ENCODE peak calls at places on chromosomes 11 and 22, in eight cellular contexts. K is IMR-90; N is mucosa of descending colon; G is cardiac muscle cell; Z is naive thymus-derived CD4-positive, alpha-beta T cell; O is kidney; A is CD4-positive, CD25-positive, alpha-beta regulatory T cell; Y is thoracic aorta. Q is an unnamed sample. For H3K4me1, the result is how much of the 10 kb centered on the place peaks cover.

GRCh38 chr11:94145916-94146315 is 17.3 kb downstream of the PANX1 start:
- DNase-seq in K (no peak), N (no peak), G (no peak), Z (no peak), O (no peak), A (no peak), Y (no peak), Q (no peak)

GRCh38 chr22:32603651-32604540 is 129.3 kb downstream of the FBXO7 start:
- DNase-seq in K (no peak), N (no peak), G (peak), Z (no peak), O (no peak), A (no peak), Y (no peak), Q (no peak)

GRCh38 chr22:36144886-36145541 is 15.5 kb downstream of the APOL3 start:
- DNase-seq in K (peak), N (peak), G (peak), Z (peak), O (peak), A (peak), Y (no peak), Q (peak)

GRCh38 chr11:112485280-112485679 is 224.6 kb upstream of the PLET1 start:
- DNase-seq in K (no peak), N (no peak), G (no peak), Z (no peak), O (no peak), A (no peak), Y (no peak), Q (no peak)

GRCh38 chr22:35633520-35633919 is 14.7 kb upstream of the APOL6 start:
- DNase-seq in K (no peak), N (no peak), G (no peak), Z (no peak), O (peak), A (no peak), Y (no peak), Q (no peak)

GRCh38 chr11:13999704-14000103 is 37.2 kb downstream of the SPON1 start:
- DNase-seq in K (no peak), N (no peak), G (no peak), Z (no peak), O (no peak), A (no peak), Y (no peak), Q (no peak)

GRCh38 chr11:7347611-7348431 is 96.1 kb downstream of the SYT9 start:
- DNase-seq in K (no peak), N (no peak), G (no peak), Z (no peak), O (no peak), A (no peak), Y (no peak), Q (no peak)

GRCh38 chr11:79486239-79486984 is 45.6 kb upstream of the TENM4 start:
- DNase-seq in K (no peak), N (no peak), G (no peak), Z (no peak), O (no peak), A (no peak), Y (no peak), Q (no peak)

GRCh38 chr22:41543854-41544670 is at the start of gene POLR3H:
- DNase-seq in K (peak), N (peak), G (peak), Z (peak), O (peak), A (peak), Y (peak), Q (peak)

GRCh38 chr11:18745251-18745650 is 19.3 kb upstream of the IGSF22 start:
- DNase-seq in K (no peak), N (no peak), G (no peak), Z (no peak), O (no peak), A (no peak), Y (no peak), Q (no peak)

GRCh38 chr11:2175659-2176058 is 4.0 kb upstream of the TH start:
- DNase-seq in K (peak), N (no peak), G (peak), Z (no peak), O (no peak), A (no peak), Y (no peak), Q (no peak)

GRCh38 chr11:78796956-78797355 is 222.3 kb upstream of the NARS2 start:
- DNase-seq in K (peak), N (no peak), G (peak), Z (no peak), O (no peak), A (no peak), Y (no peak), Q (no peak)

GRCh38 chr11:19561011-19561410 is 151.6 kb upstream of the NAV2 start:
- DNase-seq in K (peak), N (no peak), G (peak), Z (no peak), O (no peak), A (no peak), Y (no peak), Q (no peak)

GRCh38 chr11:75437966-75438659 is 5.1 kb upstream of the KLHL35 start:
- DNase-seq in K (no peak), N (no peak), G (no peak), Z (no peak), O (no peak), A (no peak), Y (no peak), Q (no peak)

GRCh38 chr11:95134491-95134890 is 44.8 kb downstream of the ENDOD1 start:
- DNase-seq in K (peak), N (no peak), G (peak), Z (no peak), O (no peak), A (no peak), Y (no peak), Q (peak)

GRCh38 chr11:64003807-64004589 is 17.8 kb downstream of the OTUB1 start:
- DNase-seq in K (no peak), N (no peak), G (peak), Z (no peak), O (peak), A (no peak), Y (no peak), Q (no peak)

GRCh38 chr22:23583836-23584235 is 3.7 kb upstream of the IGLL1 start:
- DNase-seq in K (no peak), N (no peak), G (no peak), Z (no peak), O (peak), A (no peak), Y (no peak), Q (no peak)

GRCh38 chr11:128279861-128280260 is 307.5 kb downstream of the ETS1 start:
- DNase-seq in K (peak), N (no peak), G (peak), Z (no peak), O (no peak), A (no peak), Y (no peak), Q (no peak)

GRCh38 chr11:132035736-132036135 is 665.3 kb downstream of the NTM start:
- DNase-seq in K (no peak), N (no peak), G (no peak), Z (no peak), O (no peak), A (no peak), Y (no peak), Q (no peak)

GRCh38 chr11:65310215-65310614 is 4.5 kb upstream of the CDC42EP2 start:
- DNase-seq in K (no peak), N (no peak), G (no peak), Z (no peak), O (no peak), A (no peak), Y (no peak), Q (no peak)

GRCh38 chr22:31241936-31242335 is 29.8 kb downstream of the LIMK2 start:
- DNase-seq in K (peak), N (no peak), G (peak), Z (no peak), O (no peak), A (no peak), Y (no peak), Q (no peak)

GRCh38 chr11:75261474-75261847 is 20.9 kb downstream of the TPBGL start:
- DNase-seq in K (no peak), N (no peak), G (no peak), Z (no peak), O (no peak), A (peak), Y (no peak), Q (no peak)

GRCh38 chr22:42316988-42317387 is 46.5 kb upstream of the TCF20 start:
- DNase-seq in K (no peak), N (peak), G (peak), Z (no peak), O (no peak), A (peak), Y (no peak), Q (no peak)

GRCh38 chr11:58301576-58301975 is 33.5 kb upstream of the OR10W1 start:
- DNase-seq in K (peak), N (no peak), G (no peak), Z (no peak), O (no peak), A (no peak), Y (no peak), Q (no peak)

GRCh38 chr11:112884012-112884767 is 77.0 kb upstream of the NCAM1 start:
- DNase-seq in K (no peak), N (no peak), G (no peak), Z (no peak), O (no peak), A (no peak), Y (no peak), Q (no peak)

GRCh38 chr11:109892321-109892794 is 200.8 kb upstream of the ZC3H12C start:
- DNase-seq in K (no peak), N (no peak), G (no peak), Z (no peak), O (no peak), A (no peak), Y (no peak), Q (no peak)

GRCh38 chr11:121249039-121249663 is 43.4 kb upstream of the SC5D start:
- DNase-seq in K (peak), N (no peak), G (peak), Z (peak), O (no peak), A (peak), Y (no peak), Q (no peak)

GRCh38 chr11:124769804-124770774 is 8.0 kb upstream of the ESAM start:
- DNase-seq in K (peak), N (no peak), G (peak), Z (no peak), O (no peak), A (no peak), Y (no peak), Q (no peak)

GRCh38 chr11:118656563-118657165 is 22.8 kb downstream of the TREH start:
- DNase-seq in K (no peak), N (no peak), G (no peak), Z (no peak), O (peak), A (no peak), Y (no peak), Q (no peak)

GRCh38 chr11:129225190-129225589 is 33.1 kb upstream of the ARHGAP32 start:
- DNase-seq in K (peak), N (no peak), G (peak), Z (no peak), O (no peak), A (no peak), Y (no peak), Q (no peak)

GRCh38 chr11:30346068-30346688 is 23.3 kb downstream of the ARL14EP start:
- DNase-seq in K (peak), N (no peak), G (peak), Z (peak), O (no peak), A (peak), Y (no peak), Q (no peak)

GRCh38 chr11:64660706-64661105 is 62.3 kb downstream of the NRXN2 start:
- DNase-seq in K (no peak), N (no peak), G (no peak), Z (no peak), O (peak), A (no peak), Y (no peak), Q (no peak)

GRCh38 chr11:19101803-19102520 is 15.0 kb upstream of the ZDHHC13 start:
- DNase-seq in K (no peak), N (no peak), G (no peak), Z (no peak), O (no peak), A (no peak), Y (no peak), Q (no peak)

DNA sequence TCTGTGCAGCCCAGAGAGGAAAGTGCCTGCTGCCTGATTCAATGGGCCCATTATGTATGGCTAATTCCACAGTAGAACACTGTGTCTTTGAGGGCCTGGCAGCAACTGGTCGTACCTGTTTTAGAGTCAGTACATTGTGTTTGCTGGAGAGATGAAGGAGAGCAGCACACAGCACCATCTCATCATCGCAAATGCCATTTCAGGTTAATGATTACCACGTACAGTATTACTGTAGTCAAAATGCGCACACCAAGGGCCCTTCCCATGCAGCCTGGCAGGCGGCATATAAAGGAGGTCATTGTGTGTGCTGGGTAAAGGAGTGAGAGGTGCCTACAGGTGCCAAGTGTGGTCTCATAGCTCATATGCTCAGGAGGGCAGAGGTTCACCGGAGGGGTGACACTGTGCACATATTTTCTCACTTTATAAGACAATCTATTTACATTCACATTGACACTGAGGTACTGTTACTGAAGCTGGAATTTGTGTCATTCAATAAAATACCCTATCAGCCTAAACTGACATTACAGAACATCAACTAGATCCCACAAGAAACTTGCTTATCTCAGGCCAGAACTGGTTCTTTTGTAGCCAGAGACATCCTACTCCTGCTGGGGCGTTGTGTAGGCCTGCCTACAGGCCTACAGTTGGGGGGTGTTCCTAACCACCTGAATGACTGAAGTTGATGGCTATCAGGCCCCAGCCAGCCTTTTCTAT is 90.4 kb downstream of the APIP start:
- DNase-seq in K (no peak), N (peak), G (no peak), Z (no peak), O (no peak), A (no peak), Y (no peak), Q (no peak)
- H3K4me1 ChIP-seq in K (under half), N (under half), G (under half), Z (under half), O (under half), A (under half), Y (under half), Q (under half)

GRCh38 chr11:126350811-126351210 is 4.7 kb upstream of the ST3GAL4 start:
- DNase-seq in K (no peak), N (no peak), G (peak), Z (no peak), O (peak), A (no peak), Y (no peak), Q (no peak)
- H3K4me1 ChIP-seq in K (under half), N (under half), G (under half), Z (under half), O (under half), A (under half), Y (under half), Q (half or more)

GRCh38 chr11:48003926-48004325 is 23.6 kb downstream of the PTPRJ start:
- DNase-seq in K (no peak), N (no peak), G (no peak), Z (no peak), O (no peak), A (no peak), Y (no peak), Q (no peak)
- H3K4me1 ChIP-seq in K (under half), N (under half), G (under half), Z (half or more), O (under half), A (half or more), Y (under half), Q (under half)

GRCh38 chr11:3954448-3955298 is 99.2 kb downstream of the STIM1 start:
- DNase-seq in K (peak), N (no peak), G (no peak), Z (no peak), O (no peak), A (peak), Y (no peak), Q (no peak)

GRCh38 chr11:3949132-3949531 is 93.7 kb downstream of the STIM1 start:
- DNase-seq in K (no peak), N (no peak), G (no peak), Z (peak), O (no peak), A (peak), Y (no peak), Q (no peak)

GRCh38 chr11:3952715-3953114 is 97.3 kb downstream of the STIM1 start:
- DNase-seq in K (no peak), N (no peak), G (no peak), Z (no peak), O (no peak), A (no peak), Y (no peak), Q (no peak)

GRCh38 chr11:3953327-3953726 is 97.9 kb downstream of the STIM1 start:
- DNase-seq in K (no peak), N (no peak), G (no peak), Z (no peak), O (no peak), A (peak), Y (no peak), Q (no peak)

GRCh38 chr11:3950996-3951662 is 95.7 kb downstream of the STIM1 start:
- DNase-seq in K (peak), N (no peak), G (peak), Z (peak), O (no peak), A (peak), Y (no peak), Q (no peak)
- H3K4me1 ChIP-seq in K (under half), N (under half), G (under half), Z (half or more), O (under half), A (half or more), Y (under half), Q (under half)

DNA sequence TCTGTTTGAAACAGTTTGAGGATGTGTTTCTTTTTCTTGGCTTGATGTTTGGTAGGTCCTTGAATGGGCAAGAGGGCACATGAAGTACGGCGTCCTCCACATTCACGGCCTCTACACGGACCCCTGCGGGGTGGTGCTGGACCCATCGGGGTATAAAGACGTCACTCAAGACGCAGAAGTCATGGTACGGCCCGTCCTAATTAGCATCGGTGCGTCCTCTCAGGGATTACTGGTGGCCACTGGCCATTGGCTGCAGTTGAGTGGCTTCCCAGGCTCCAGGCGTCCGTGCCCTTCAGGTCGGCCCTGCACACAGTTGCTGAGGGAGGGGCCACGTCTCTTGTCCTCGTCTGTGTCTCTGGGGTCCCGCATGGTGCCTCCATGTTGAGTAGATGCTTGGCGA is 20.8 kb downstream of the FAM118A start:
- DNase-seq in K (no peak), N (no peak), G (no peak), Z (no peak), O (no peak), A (no peak), Y (no peak), Q (no peak)
- H3K4me1 ChIP-seq in K (under half), N (under half), G (under half), Z (under half), O (under half), A (under half), Y (under half), Q (under half)

GRCh38 chr11:44573333-44573732 is 7.9 kb downstream of the CD82 start:
- DNase-seq in K (peak), N (no peak), G (no peak), Z (no peak), O (no peak), A (no peak), Y (no peak), Q (no peak)
- H3K4me1 ChIP-seq in K (half or more), N (under half), G (under half), Z (half or more), O (under half), A (half or more), Y (under half), Q (under half)

GRCh38 chr11:76776472-76776871 is 6.7 kb upstream of the TSKU start:
- DNase-seq in K (no peak), N (no peak), G (no peak), Z (no peak), O (no peak), A (no peak), Y (no peak), Q (no peak)
- H3K4me1 ChIP-seq in K (under half), N (under half), G (under half), Z (under half), O (under half), A (under half), Y (under half), Q (under half)

GRCh38 chr11:10663365-10663764 is 30.2 kb downstream of the IRAG1 start:
- DNase-seq in K (no peak), N (no peak), G (no peak), Z (no peak), O (no peak), A (no peak), Y (no peak), Q (no peak)

GRCh38 chr11:10657308-10658271 is 36.0 kb downstream of the IRAG1 start:
- DNase-seq in K (peak), N (no peak), G (peak), Z (no peak), O (no peak), A (peak), Y (no peak), Q (peak)

GRCh38 chr11:10658621-10659338 is 34.8 kb downstream of the IRAG1 start:
- DNase-seq in K (no peak), N (no peak), G (no peak), Z (no peak), O (no peak), A (no peak), Y (no peak), Q (no peak)

GRCh38 chr11:10659339-10660216 is 34.0 kb downstream of the IRAG1 start:
- DNase-seq in K (peak), N (no peak), G (peak), Z (no peak), O (peak), A (no peak), Y (peak), Q (peak)

DNA sequence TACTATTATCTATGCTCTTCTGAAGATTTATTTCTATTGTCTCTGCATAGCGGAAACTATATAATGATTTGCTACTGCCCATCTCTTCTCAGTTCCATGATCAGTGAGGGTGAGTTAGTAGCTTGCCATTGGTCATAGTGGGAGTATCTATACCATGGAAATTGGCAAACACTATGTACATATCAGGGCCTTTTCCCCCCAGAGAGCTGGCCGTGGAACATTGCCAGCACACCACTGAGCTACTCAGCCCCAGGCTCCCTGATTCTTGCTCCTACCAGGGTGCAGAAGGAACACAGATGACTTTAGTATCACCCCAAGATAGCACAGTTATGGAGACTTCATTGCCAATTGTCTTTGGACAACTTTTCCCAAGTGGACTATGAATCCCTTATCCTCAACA is 33.2 kb downstream of the IRAG1 start:
- DNase-seq in K (no peak), N (no peak), G (no peak), Z (no peak), O (no peak), A (no peak), Y (no peak), Q (no peak)
- H3K4me1 ChIP-seq in K (under half), N (under half), G (under half), Z (under half), O (under half), A (under half), Y (half or more), Q (half or more)

DNA sequence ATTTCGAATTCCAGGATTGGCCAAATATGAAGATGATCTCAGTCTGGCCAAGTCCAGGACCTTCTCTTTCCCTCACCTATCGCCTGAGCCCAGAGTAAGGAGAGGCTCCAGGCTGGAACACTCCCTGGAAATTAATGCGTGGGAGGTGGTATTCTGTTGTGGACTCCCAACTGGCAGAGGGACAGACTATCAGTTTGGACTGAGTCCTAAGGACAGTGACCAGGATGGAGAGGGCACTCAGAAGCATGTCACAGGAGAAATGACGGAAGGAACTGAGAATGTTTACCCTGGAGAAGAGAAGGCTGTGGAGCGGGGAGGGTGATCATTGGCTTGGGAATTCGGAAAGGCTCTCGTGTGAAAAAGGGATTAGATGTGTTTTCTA is 84.4 kb downstream of the RPL27A start:
- DNase-seq in K (no peak), N (no peak), G (no peak), Z (no peak), O (no peak), A (no peak), Y (no peak), Q (peak)
- H3K4me1 ChIP-seq in K (under half), N (under half), G (under half), Z (under half), O (under half), A (under half), Y (under half), Q (under half)